ENCODE peak calls at places on chromosomes 4 and X, in six cellular contexts. S is suprapubic skin, F is cardiac fibroblast, T is left ventricle myocardium inferior, X is fibroblast of lung, I is GM10248. H is an unnamed sample.

GRCh38 chr4:182137343-182137742 is 105.9 kb upstream of the TENM3 start:
- DNase-seq in S (no peak), T (no peak), F (no peak), X (peak), I (no peak), H (no peak)

GRCh38 chrX:65635371-65635770 is 32.1 kb upstream of the MSN start:
- DNase-seq in F (peak), T (peak), X (peak), S (no peak), I (no peak), H (no peak)

GRCh38 chr4:177381762-177382310 is 60.4 kb downstream of the AGA start:
- DNase-seq in S (no peak), F (no peak), I (no peak), T (no peak), X (no peak), H (no peak)

GRCh38 chrX:30888526-30889146 is 418 bp downstream of the TAB3 start:
- DNase-seq in F (peak), X (no peak), T (no peak), I (peak), S (peak), H (no peak)

GRCh38 chr4:151700566-151701316 is 60.1 kb downstream of the GATB start:
- DNase-seq in I (no peak), T (no peak), X (no peak), F (no peak), S (no peak), H (no peak)

GRCh38 chrX:123833387-123833786 is 26.5 kb upstream of the XIAP start:
- DNase-seq in I (peak), X (peak), S (no peak), F (peak), T (no peak), H (no peak)

GRCh38 chrX:146456058-146456457 is 353.5 kb upstream of the CXorf51B start:
- DNase-seq in T (no peak), F (no peak), X (no peak), S (no peak), I (no peak), H (no peak)

GRCh38 chr4:74032064-74032463 is 6.4 kb downstream of the CXCL3 start:
- DNase-seq in I (no peak), T (no peak), X (no peak), S (no peak), F (peak), H (no peak)

GRCh38 chr4:48467442-48467841 is 15.7 kb upstream of the SLC10A4 start:
- DNase-seq in I (no peak), S (no peak), X (no peak), T (no peak), F (no peak), H (no peak)

GRCh38 chr4:70364002-70364401 is 3.4 kb downstream of the SMR3A start:
- DNase-seq in S (no peak), F (no peak), I (no peak), T (no peak), X (no peak), H (no peak)

GRCh38 chr4:52037730-52038108 is 380 bp downstream of the SGCB start:
- DNase-seq in T (peak), X (peak), I (no peak), F (peak), S (peak), H (no peak)

GRCh38 chrX:40411350-40412111 is 169.2 kb upstream of the ATP6AP2 start:
- DNase-seq in I (no peak), X (no peak), S (no peak), F (peak), T (no peak), H (no peak)

GRCh38 chr4:77877771-77878170 is 15.1 kb downstream of the MRPL1 start:
- DNase-seq in S (no peak), T (no peak), I (no peak), X (no peak), F (no peak), H (no peak)

DNA sequence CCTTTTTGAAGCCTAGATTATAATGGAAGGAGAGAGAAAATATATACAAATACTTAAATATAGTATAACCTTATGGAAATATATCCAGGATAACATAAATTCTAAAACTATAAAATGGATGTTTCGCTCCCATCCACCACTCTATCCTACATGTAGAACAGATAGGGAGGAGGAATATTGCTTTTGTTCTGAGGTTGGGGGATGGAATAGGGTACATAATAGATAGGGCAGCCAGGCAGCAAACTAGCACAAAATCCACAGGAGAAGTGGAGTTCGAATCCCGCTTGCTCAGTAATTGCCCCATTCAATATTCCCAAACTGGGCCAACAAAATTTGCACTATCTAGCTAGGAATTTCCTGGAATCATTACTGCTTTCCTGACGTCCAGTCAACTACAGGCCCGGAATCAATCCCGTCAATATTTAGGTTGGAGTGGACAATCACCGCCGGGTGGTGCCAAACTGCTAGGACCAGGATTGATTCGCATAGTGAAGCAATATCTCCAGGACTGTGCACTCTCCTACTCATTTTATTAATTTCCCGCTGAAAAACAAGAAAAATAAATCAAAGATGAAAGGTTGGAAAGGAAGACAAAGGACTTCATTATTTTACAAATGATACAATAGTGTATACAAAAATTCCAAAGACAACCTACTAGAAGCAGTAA is 40.4 kb upstream of the PAPSS1 start:
- DNase-seq in S (no peak), F (peak), I (no peak), T (no peak), X (no peak), H (no peak)
- TF ChIP-seq CTCF in S (no peak), F (peak), I (no peak), T (peak), X (peak), H (peak)

GRCh38 chrX:111719426-111720210 is 38.6 kb downstream of the ALG13 start:
- DNase-seq in X (peak), T (no peak), I (no peak), S (no peak), F (peak), H (no peak)
- TF ChIP-seq CTCF in X (no peak), T (no peak), I (no peak), S (no peak), F (peak), H (peak)

DNA sequence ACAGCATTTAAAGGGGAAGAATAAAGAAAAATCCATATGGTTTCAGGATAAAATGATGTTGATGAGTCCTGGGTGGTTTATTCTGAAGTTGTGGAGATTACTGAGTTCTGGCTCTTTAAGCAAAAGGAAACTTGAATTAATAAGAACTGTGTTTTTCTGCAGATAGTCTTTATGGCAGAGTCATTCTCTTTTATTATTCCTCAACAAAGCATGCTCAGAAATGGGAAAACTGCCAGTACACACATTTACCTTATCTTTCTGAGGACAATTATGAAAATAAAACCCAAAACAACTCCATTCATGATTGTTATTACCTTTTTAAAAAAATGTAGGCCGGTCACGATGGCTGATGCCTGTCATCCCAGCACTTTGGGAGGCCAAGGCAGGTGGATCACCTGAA is 58.5 kb downstream of the ADD1 start:
- DNase-seq in S (no peak), I (no peak), T (no peak), X (no peak), F (peak), H (no peak)
- TF ChIP-seq CTCF in S (no peak), I (no peak), T (no peak), X (no peak), F (no peak), H (no peak)

GRCh38 chr4:187380181-187380581 is 615.4 kb upstream of the ZFP42 start:
- DNase-seq in F (peak), S (no peak), T (no peak), X (no peak), I (no peak), H (no peak)
- TF ChIP-seq CTCF in F (no peak), S (no peak), T (no peak), X (peak), I (no peak), H (peak)

GRCh38 chr4:158856852-158857251 is 88.0 kb downstream of the FNIP2 start:
- DNase-seq in F (peak), I (peak), T (no peak), S (no peak), X (peak), H (peak)
- TF ChIP-seq CTCF in F (peak), I (peak), T (peak), S (peak), X (peak), H (peak)

DNA sequence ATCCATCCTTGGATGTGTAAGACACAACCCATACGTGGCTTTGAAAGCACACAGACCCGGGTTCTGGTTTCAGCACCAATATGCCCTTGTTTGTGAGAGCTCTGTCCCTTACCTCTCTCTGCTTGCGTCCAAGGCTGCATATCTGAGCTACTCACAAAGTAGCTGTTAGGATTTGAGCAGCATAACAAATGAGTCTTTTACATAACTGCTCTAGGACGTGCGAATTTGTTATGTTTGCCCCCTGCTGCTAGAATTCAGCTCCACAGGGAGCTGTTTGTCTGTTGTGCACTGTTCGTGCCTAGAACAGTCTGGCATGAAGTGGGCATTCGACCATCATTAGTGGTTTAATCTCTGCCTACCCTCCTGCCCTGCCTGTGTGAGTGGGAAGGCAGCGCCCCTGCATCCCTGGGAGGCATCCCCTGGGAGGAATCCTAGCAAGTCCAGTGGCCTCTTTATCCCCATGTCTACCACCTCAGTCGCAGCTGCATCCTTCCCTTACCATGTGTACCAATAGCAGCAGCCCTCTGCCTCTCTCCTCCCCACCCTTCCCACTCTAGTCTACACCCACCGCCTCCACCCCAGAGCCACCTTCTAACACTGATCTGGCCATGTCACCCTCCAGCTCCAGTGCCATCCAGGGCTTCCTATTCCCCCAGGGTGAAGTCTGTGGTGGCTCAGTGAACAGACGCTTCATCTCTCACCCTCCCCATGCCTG is 42.0 kb downstream of the SLC2A9 start:
- DNase-seq in F (no peak), T (no peak), I (no peak), X (no peak), S (no peak), H (no peak)
- TF ChIP-seq CTCF in F (no peak), T (no peak), I (no peak), X (no peak), S (no peak), H (no peak)

GRCh38 chr4:102437111-102437510 is 64.0 kb upstream of the NFKB1 start:
- DNase-seq in F (no peak), X (no peak), T (no peak), I (no peak), S (no peak), H (no peak)

GRCh38 chr4:102427599-102427998 is 73.6 kb upstream of the NFKB1 start:
- DNase-seq in T (no peak), F (no peak), I (no peak), X (no peak), S (no peak), H (no peak)

GRCh38 chr4:102429553-102429952 is 71.6 kb upstream of the NFKB1 start:
- DNase-seq in F (peak), T (no peak), S (no peak), X (peak), I (no peak), H (no peak)

GRCh38 chr4:102430511-102430910 is 70.6 kb upstream of the NFKB1 start:
- DNase-seq in F (peak), X (peak), T (no peak), I (no peak), S (no peak), H (no peak)

DNA sequence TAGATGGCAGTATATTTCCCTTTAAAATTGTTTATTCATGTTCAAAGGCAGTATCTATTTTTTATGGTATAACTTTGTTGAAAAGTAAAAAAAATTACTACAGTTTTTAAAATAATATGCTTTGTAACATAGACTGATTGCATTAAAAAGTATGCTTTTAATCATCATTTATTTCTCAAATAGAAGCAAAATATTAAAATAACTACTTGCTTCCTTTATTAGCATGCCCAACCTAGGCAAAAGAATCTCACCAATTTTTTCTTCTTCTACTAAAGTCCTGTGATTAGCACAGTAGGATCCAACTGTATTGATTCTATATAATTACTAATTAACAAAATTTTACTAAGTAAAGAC is 69.6 kb upstream of the NFKB1 start:
- DNase-seq in T (no peak), S (no peak), F (no peak), X (no peak), I (no peak), H (no peak)
- TF ChIP-seq CTCF in T (no peak), S (no peak), F (no peak), X (no peak), I (no peak), H (no peak)